ENCODE peak calls at places on chromosomes 7 and 10, in eight cellular contexts. Z is HCT116; Q is PC-9; N is M059J; B is stimulated activated CD4-positive, alpha-beta T cell treated with anti-CD3 and anti-CD28 coated beads, Interleukin-4, amount 100 ng/mL, for 4 hours; H is brain microvascular endothelial cell; E is activated naive CD8-positive, alpha-beta T cell treated with anti-CD3 and anti-CD28 coated beads, Interleukin-2, amount 50 U/mL, for 24 hours; M is CD4-positive, alpha-beta T cell. G is an unnamed sample.

GRCh38 chr7:96178581-96178980 is 143.3 kb downstream of the SLC25A13 start:
- DNase-seq in M (no peak), N (peak), B (no peak), E (no peak), Z (no peak), H (no peak), Q (peak), G (no peak)

GRCh38 chr7:18175801-18176450 is 148.3 kb upstream of the PRPS1L1 start:
- DNase-seq in Z (no peak), M (no peak), N (no peak), E (no peak), H (no peak), Q (no peak), B (no peak), G (no peak)

GRCh38 chr10:8454357-8454756 is 399.9 kb downstream of the GATA3 start:
- DNase-seq in N (no peak), Q (no peak), E (no peak), Z (no peak), H (no peak), M (no peak), B (no peak), G (no peak)

GRCh38 chr10:1382711-1383110 is 326.5 kb downstream of the WDR37 start:
- DNase-seq in Q (no peak), M (no peak), E (no peak), N (no peak), Z (no peak), H (no peak), B (no peak), G (peak)

GRCh38 chr10:126634915-126635314 is 35.6 kb downstream of the C10orf90 start:
- DNase-seq in H (no peak), E (no peak), Z (no peak), Q (no peak), M (no peak), B (no peak), N (peak), G (no peak)

GRCh38 chr7:75711634-75712494 is 26.9 kb downstream of the HIP1 start:
- DNase-seq in M (no peak), Z (no peak), E (no peak), B (no peak), N (peak), H (peak), Q (no peak), G (no peak)

GRCh38 chr10:89699581-89700064 is 1.8 kb upstream of the KIF20B start:
- DNase-seq in E (no peak), H (no peak), Q (no peak), B (no peak), M (no peak), Z (no peak), N (no peak), G (no peak)

GRCh38 chr7:12550956-12551355 is 19.6 kb upstream of the SCIN start:
- DNase-seq in M (no peak), E (no peak), Z (no peak), N (peak), H (peak), B (no peak), Q (no peak), G (no peak)

GRCh38 chr7:41245916-41246315 is 457.0 kb downstream of the INHBA start:
- DNase-seq in M (no peak), H (no peak), B (no peak), Q (no peak), N (no peak), Z (no peak), E (no peak), G (no peak)

GRCh38 chr10:102837230-102837721 is at the start of gene CYP17A1:
- DNase-seq in B (no peak), N (peak), H (no peak), M (no peak), Q (no peak), E (no peak), Z (no peak), G (no peak)

GRCh38 chr10:1412531-1413189 is 324.7 kb downstream of the ADARB2 start:
- DNase-seq in Q (no peak), N (no peak), Z (no peak), B (no peak), H (no peak), E (no peak), M (no peak), G (peak)

GRCh38 chr10:75083972-75084833 is 27.3 kb upstream of the SAMD8 start:
- DNase-seq in Q (no peak), E (no peak), N (no peak), B (no peak), Z (no peak), H (no peak), M (no peak), G (no peak)

GRCh38 chr7:16504019-16504418 is 22.6 kb upstream of the LRRC72 start:
- DNase-seq in B (no peak), Z (no peak), Q (no peak), H (peak), E (no peak), N (peak), M (no peak), G (no peak)

GRCh38 chr10:51321300-51321699 is 247.0 kb downstream of the PRKG1 start:
- DNase-seq in N (no peak), M (no peak), Q (no peak), E (no peak), B (no peak), H (no peak), Z (no peak), G (no peak)

GRCh38 chr10:34655286-34656170 is 159.6 kb downstream of the PARD3 start:
- DNase-seq in E (peak), N (peak), Z (peak), Q (peak), B (no peak), H (peak), M (no peak), G (no peak)

GRCh38 chr10:86659721-86660438 is 5.5 kb downstream of the OPN4 start:
- DNase-seq in Q (no peak), H (no peak), E (no peak), M (no peak), N (no peak), Z (no peak), B (no peak), G (no peak)

GRCh38 chr7:50261593-50261992 is 42.9 kb upstream of the IKZF1 start:
- DNase-seq in Z (no peak), B (no peak), M (no peak), E (no peak), H (no peak), N (no peak), Q (no peak), G (no peak)

GRCh38 chr7:150784120-150784736 is 15.9 kb downstream of the TMEM176B start:
- DNase-seq in N (no peak), E (no peak), H (no peak), M (no peak), B (no peak), Q (no peak), Z (no peak), G (no peak)

GRCh38 chr7:28061824-28062196 is 118.8 kb downstream of the JAZF1 start:
- DNase-seq in E (no peak), Z (no peak), N (no peak), Q (no peak), M (no peak), H (no peak), B (no peak), G (no peak)

GRCh38 chr10:99551158-99551557 is 18.4 kb downstream of the NKX2-3 start:
- DNase-seq in H (peak), M (no peak), Z (no peak), N (peak), Q (no peak), E (no peak), B (no peak), G (no peak)

GRCh38 chr10:103504181-103504783 is 10.8 kb downstream of the NEURL1 start:
- DNase-seq in Q (peak), Z (peak), N (peak), B (peak), H (peak), E (no peak), M (peak), G (no peak)

GRCh38 chr7:88203401-88203800 is 16.4 kb downstream of the SRI start:
- DNase-seq in M (no peak), Q (no peak), E (no peak), B (no peak), N (no peak), Z (no peak), H (no peak), G (no peak)

GRCh38 chr7:39336457-39336856 is 229.7 kb upstream of the YAE1 start:
- DNase-seq in B (no peak), H (peak), Q (no peak), M (no peak), N (peak), E (no peak), Z (no peak), G (no peak)

GRCh38 chr10:69394020-69394419 is 22.7 kb downstream of the TACR2 start:
- DNase-seq in M (no peak), H (no peak), Z (no peak), Q (no peak), B (no peak), E (no peak), N (peak), G (no peak)

GRCh38 chr10:68096913-68097509 is 12.3 kb upstream of the MYPN start:
- DNase-seq in N (peak), B (no peak), Z (peak), H (peak), M (no peak), Q (peak), E (no peak), G (no peak)

GRCh38 chr7:1320616-1321289 is 88.1 kb downstream of the UNCX start:
- DNase-seq in H (no peak), B (no peak), Q (no peak), E (no peak), Z (no peak), N (no peak), M (no peak), G (no peak)

G was measured in esophagus muscularis mucosa.